ENCODE peak calls at places on chromosomes 3 and 15, in seven cellular contexts. One of them, this sample, is unnamed.
A peak's percentile ranks its signal among the peaks of the same experiment; 100 is the strongest.

GRCh38 chr15:58222698-58223097 is 84.5 kb downstream of the AQP9 start:
- DNase-seq in progenitor cell of endocrine pancreas: no peak
- DNase-seq in IMR-90: peak; percentile 37
- DNase-seq in astrocyte of the spinal cord: no peak
- DNase-seq in sigmoid colon: no peak
- DNase-seq in A549: no peak
- DNase-seq in Peyer's patch: no peak
- DNase-seq in this sample: no peak

GRCh38 chr3:31532587-31533168 is at the start of gene STT3B:
- DNase-seq in astrocyte of the spinal cord: no peak
- DNase-seq in sigmoid colon: peak; percentile 90
- DNase-seq in progenitor cell of endocrine pancreas: no peak
- DNase-seq in A549: peak; percentile 58
- DNase-seq in IMR-90: peak; percentile 75
- DNase-seq in Peyer's patch: peak; percentile 66
- DNase-seq in this sample: peak; percentile 96

GRCh38 chr3:31343075-31343474 is 189.7 kb upstream of the STT3B start:
- DNase-seq in Peyer's patch: no peak
- DNase-seq in IMR-90: no peak
- DNase-seq in sigmoid colon: no peak
- DNase-seq in A549: no peak
- DNase-seq in astrocyte of the spinal cord: peak; percentile 64
- DNase-seq in progenitor cell of endocrine pancreas: no peak
- DNase-seq in this sample: no peak

GRCh38 chr3:126432361-126432760 is 37.7 kb downstream of the CFAP100 start:
- DNase-seq in progenitor cell of endocrine pancreas: no peak
- DNase-seq in Peyer's patch: no peak
- DNase-seq in IMR-90: peak; percentile 53
- DNase-seq in astrocyte of the spinal cord: peak; percentile 7
- DNase-seq in sigmoid colon: no peak
- DNase-seq in A549: no peak
- DNase-seq in this sample: no peak

GRCh38 chr3:98812851-98813374 is 49.8 kb downstream of the ST3GAL6 start:
- DNase-seq in progenitor cell of endocrine pancreas: no peak
- DNase-seq in sigmoid colon: no peak
- DNase-seq in IMR-90: peak; percentile 50
- DNase-seq in A549: peak; percentile 45
- DNase-seq in Peyer's patch: no peak
- DNase-seq in astrocyte of the spinal cord: no peak
- DNase-seq in this sample: no peak

GRCh38 chr3:38116471-38117162 is 20.3 kb downstream of the ACAA1 start:
- DNase-seq in IMR-90: no peak
- DNase-seq in sigmoid colon: peak; percentile 52
- DNase-seq in A549: no peak
- DNase-seq in astrocyte of the spinal cord: no peak
- DNase-seq in progenitor cell of endocrine pancreas: no peak
- DNase-seq in Peyer's patch: no peak
- DNase-seq in this sample: peak; percentile 68

GRCh38 chr15:64472161-64472560 is 11.8 kb downstream of the ZNF609 start:
- DNase-seq in Peyer's patch: no peak
- DNase-seq in astrocyte of the spinal cord: no peak
- DNase-seq in IMR-90: no peak
- DNase-seq in progenitor cell of endocrine pancreas: no peak
- DNase-seq in A549: no peak
- DNase-seq in sigmoid colon: no peak
- DNase-seq in this sample: no peak

GRCh38 chr3:5607581-5607980 is 420.1 kb downstream of the EDEM1 start:
- DNase-seq in IMR-90: no peak
- DNase-seq in astrocyte of the spinal cord: no peak
- DNase-seq in sigmoid colon: no peak
- DNase-seq in A549: no peak
- DNase-seq in progenitor cell of endocrine pancreas: no peak
- DNase-seq in Peyer's patch: no peak
- DNase-seq in this sample: no peak

GRCh38 chr15:85504739-85505676 is 124.6 kb downstream of the AKAP13 start:
- DNase-seq in sigmoid colon: no peak
- DNase-seq in astrocyte of the spinal cord: peak; percentile 78
- DNase-seq in A549: peak; percentile 49
- DNase-seq in Peyer's patch: peak; percentile 50
- DNase-seq in progenitor cell of endocrine pancreas: no peak
- DNase-seq in IMR-90: peak; percentile 74
- DNase-seq in this sample: no peak

GRCh38 chr3:72549819-72550581 is 298.2 kb downstream of the SHQ1 start:
- DNase-seq in sigmoid colon: no peak
- DNase-seq in astrocyte of the spinal cord: no peak
- DNase-seq in progenitor cell of endocrine pancreas: no peak
- DNase-seq in Peyer's patch: no peak
- DNase-seq in A549: no peak
- DNase-seq in IMR-90: no peak
- DNase-seq in this sample: no peak

GRCh38 chr3:129205109-129205832 is 21.6 kb upstream of the CNBP start:
- DNase-seq in sigmoid colon: no peak
- DNase-seq in astrocyte of the spinal cord: no peak
- DNase-seq in IMR-90: no peak
- DNase-seq in A549: no peak
- DNase-seq in Peyer's patch: no peak
- DNase-seq in progenitor cell of endocrine pancreas: no peak
- DNase-seq in this sample: no peak

GRCh38 chr15:68364028-68364659 is 67.8 kb downstream of the ITGA11 start:
- DNase-seq in sigmoid colon: no peak
- DNase-seq in IMR-90: peak; percentile 43
- DNase-seq in astrocyte of the spinal cord: no peak
- DNase-seq in Peyer's patch: no peak
- DNase-seq in A549: no peak
- DNase-seq in progenitor cell of endocrine pancreas: no peak
- DNase-seq in this sample: no peak

GRCh38 chr15:34182942-34183341 is 27.0 kb downstream of the KATNBL1 start:
- DNase-seq in sigmoid colon: no peak
- DNase-seq in progenitor cell of endocrine pancreas: no peak
- DNase-seq in astrocyte of the spinal cord: no peak
- DNase-seq in A549: no peak
- DNase-seq in IMR-90: no peak
- DNase-seq in Peyer's patch: no peak
- DNase-seq in this sample: no peak

GRCh38 chr3:173395412-173396181 is 1.9 kb upstream of the NLGN1 start:
- DNase-seq in A549: no peak
- DNase-seq in sigmoid colon: peak; percentile 95
- DNase-seq in IMR-90: peak; percentile 74
- DNase-seq in astrocyte of the spinal cord: peak; percentile 92
- DNase-seq in Peyer's patch: no peak
- DNase-seq in progenitor cell of endocrine pancreas: peak; percentile 64
- DNase-seq in this sample: peak; percentile 95

GRCh38 chr3:164879201-164879600 is 199.1 kb downstream of the SI start:
- DNase-seq in IMR-90: no peak
- DNase-seq in sigmoid colon: no peak
- DNase-seq in A549: no peak
- DNase-seq in astrocyte of the spinal cord: no peak
- DNase-seq in Peyer's patch: no peak
- DNase-seq in progenitor cell of endocrine pancreas: no peak
- DNase-seq in this sample: no peak

GRCh38 chr3:58009026-58009748 is 965 bp downstream of the FLNB start:
- DNase-seq in A549: no peak
- DNase-seq in progenitor cell of endocrine pancreas: peak; percentile 26
- DNase-seq in astrocyte of the spinal cord: no peak
- DNase-seq in IMR-90: no peak
- DNase-seq in Peyer's patch: peak; percentile 27
- DNase-seq in sigmoid colon: peak; percentile 67
- DNase-seq in this sample: peak; percentile 81

GRCh38 chr3:128455786-128456748 is 10.6 kb downstream of the DNAJB8 start:
- DNase-seq in IMR-90: no peak
- DNase-seq in astrocyte of the spinal cord: no peak
- DNase-seq in sigmoid colon: no peak
- DNase-seq in A549: no peak
- DNase-seq in progenitor cell of endocrine pancreas: no peak
- DNase-seq in Peyer's patch: no peak
- DNase-seq in this sample: peak; percentile 46

GRCh38 chr3:54902286-54902685 is 25.6 kb downstream of the LRTM1 start:
- DNase-seq in progenitor cell of endocrine pancreas: no peak
- DNase-seq in astrocyte of the spinal cord: no peak
- DNase-seq in A549: no peak
- DNase-seq in sigmoid colon: no peak
- DNase-seq in Peyer's patch: no peak
- DNase-seq in IMR-90: no peak
- DNase-seq in this sample: no peak

GRCh38 chr3:16357698-16358097 is 92.7 kb downstream of the OXNAD1 start:
- DNase-seq in A549: no peak
- DNase-seq in Peyer's patch: no peak
- DNase-seq in sigmoid colon: no peak
- DNase-seq in IMR-90: no peak
- DNase-seq in astrocyte of the spinal cord: peak; percentile 29
- DNase-seq in progenitor cell of endocrine pancreas: no peak
- DNase-seq in this sample: no peak

GRCh38 chr15:25805006-25805405 is 58.1 kb downstream of the ATP10A start:
- DNase-seq in Peyer's patch: no peak
- DNase-seq in progenitor cell of endocrine pancreas: no peak
- DNase-seq in astrocyte of the spinal cord: no peak
- DNase-seq in sigmoid colon: no peak
- DNase-seq in IMR-90: no peak
- DNase-seq in A549: no peak
- DNase-seq in this sample: peak; percentile 21

GRCh38 chr3:121819236-121819635 is 15.6 kb downstream of the IQCB1 start:
- DNase-seq in sigmoid colon: no peak
- DNase-seq in progenitor cell of endocrine pancreas: no peak
- DNase-seq in A549: no peak
- DNase-seq in astrocyte of the spinal cord: no peak
- DNase-seq in Peyer's patch: no peak
- DNase-seq in IMR-90: no peak
- DNase-seq in this sample: no peak

GRCh38 chr3:118110196-118110595 is 924.5 kb downstream of the IGSF11 start:
- DNase-seq in IMR-90: peak; percentile 19
- DNase-seq in progenitor cell of endocrine pancreas: no peak
- DNase-seq in astrocyte of the spinal cord: no peak
- DNase-seq in A549: no peak
- DNase-seq in Peyer's patch: no peak
- DNase-seq in sigmoid colon: no peak
- DNase-seq in this sample: no peak

GRCh38 chr3:147653309-147653923 is 244.3 kb downstream of the ZIC1 start:
- DNase-seq in IMR-90: no peak
- DNase-seq in progenitor cell of endocrine pancreas: no peak
- DNase-seq in astrocyte of the spinal cord: peak; percentile 17
- DNase-seq in Peyer's patch: no peak
- DNase-seq in A549: no peak
- DNase-seq in sigmoid colon: no peak
- DNase-seq in this sample: no peak

DNA sequence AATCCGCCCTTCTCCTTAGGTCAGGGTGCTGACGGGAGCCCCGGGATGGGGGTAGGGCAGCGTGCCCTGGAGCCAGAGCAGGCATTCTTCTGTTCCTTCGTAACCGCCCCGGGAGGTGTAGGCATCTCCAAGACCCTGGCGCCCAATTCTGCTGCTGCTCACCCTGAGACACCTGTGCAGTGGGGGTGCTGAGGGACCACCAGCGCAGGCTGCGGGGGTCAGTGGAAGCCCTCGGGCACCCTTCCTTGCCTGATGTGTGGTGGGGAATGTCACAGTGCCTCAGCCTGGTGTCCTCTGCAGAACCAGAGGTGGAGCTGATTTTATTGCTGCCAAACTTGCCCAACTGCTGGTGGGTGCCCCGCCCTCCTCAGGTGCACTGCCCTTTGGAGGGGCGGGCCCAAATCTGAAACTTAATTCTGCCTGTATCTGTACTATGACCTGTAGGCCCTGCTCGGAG is 7.3 kb downstream of the CSK start:
- DNase-seq in Peyer's patch: peak; percentile 83
- DNase-seq in sigmoid colon: peak; percentile 61
- DNase-seq in astrocyte of the spinal cord: no peak
- DNase-seq in IMR-90: no peak
- DNase-seq in progenitor cell of endocrine pancreas: no peak
- DNase-seq in A549: no peak
- DNase-seq in this sample: no peak
- TF ChIP-seq CTCF in Peyer's patch: no peak
- TF ChIP-seq CTCF in sigmoid colon: no peak
- TF ChIP-seq CTCF in astrocyte of the spinal cord: no peak
- TF ChIP-seq CTCF in IMR-90: no peak
- TF ChIP-seq CTCF in progenitor cell of endocrine pancreas: no peak
- TF ChIP-seq CTCF in A549: no peak
- TF ChIP-seq CTCF in this sample: no peak

GRCh38 chr15:100350434-100351226 is 8.9 kb upstream of the ADAMTS17 start:
- DNase-seq in sigmoid colon: no peak
- DNase-seq in IMR-90: peak; percentile 55
- DNase-seq in Peyer's patch: no peak
- DNase-seq in A549: peak; percentile 36
- DNase-seq in progenitor cell of endocrine pancreas: no peak
- DNase-seq in astrocyte of the spinal cord: peak; percentile 52
- DNase-seq in this sample: no peak
- TF ChIP-seq CTCF in sigmoid colon: peak; percentile 29
- TF ChIP-seq CTCF in IMR-90: no peak
- TF ChIP-seq CTCF in Peyer's patch: no peak
- TF ChIP-seq CTCF in A549: no peak
- TF ChIP-seq CTCF in progenitor cell of endocrine pancreas: no peak
- TF ChIP-seq CTCF in astrocyte of the spinal cord: no peak
- TF ChIP-seq CTCF in this sample: no peak

GRCh38 chr15:66498501-66499386 is 1.2 kb upstream of the SNAPC5 start:
- DNase-seq in IMR-90: peak; percentile 51
- DNase-seq in progenitor cell of endocrine pancreas: no peak
- DNase-seq in sigmoid colon: no peak
- DNase-seq in Peyer's patch: no peak
- DNase-seq in astrocyte of the spinal cord: peak; percentile 42
- DNase-seq in A549: no peak
- DNase-seq in this sample: no peak
- TF ChIP-seq CTCF in IMR-90: peak; percentile 48
- TF ChIP-seq CTCF in progenitor cell of endocrine pancreas: peak; percentile 53
- TF ChIP-seq CTCF in sigmoid colon: no peak
- TF ChIP-seq CTCF in Peyer's patch: no peak
- TF ChIP-seq CTCF in astrocyte of the spinal cord: peak; percentile 23
- TF ChIP-seq CTCF in A549: peak; percentile 55
- TF ChIP-seq CTCF in this sample: peak; percentile 32

GRCh38 chr3:161413127-161413854 is 42.0 kb upstream of the SPTSSB start:
- DNase-seq in IMR-90: peak; percentile 34
- DNase-seq in A549: no peak
- DNase-seq in astrocyte of the spinal cord: peak; percentile 83
- DNase-seq in Peyer's patch: no peak
- DNase-seq in progenitor cell of endocrine pancreas: no peak
- DNase-seq in sigmoid colon: no peak
- DNase-seq in this sample: no peak

GRCh38 chr3:161415506-161416231 is 44.4 kb upstream of the SPTSSB start:
- DNase-seq in Peyer's patch: no peak
- DNase-seq in sigmoid colon: no peak
- DNase-seq in A549: no peak
- DNase-seq in IMR-90: peak; percentile 85
- DNase-seq in progenitor cell of endocrine pancreas: no peak
- DNase-seq in astrocyte of the spinal cord: peak; percentile 94
- DNase-seq in this sample: no peak

GRCh38 chr3:161414907-161415306 is 43.6 kb upstream of the SPTSSB start:
- DNase-seq in progenitor cell of endocrine pancreas: no peak
- DNase-seq in astrocyte of the spinal cord: no peak
- DNase-seq in Peyer's patch: no peak
- DNase-seq in A549: no peak
- DNase-seq in sigmoid colon: no peak
- DNase-seq in IMR-90: no peak
- DNase-seq in this sample: no peak

GRCh38 chr3:161412117-161412516 is 40.8 kb upstream of the SPTSSB start:
- DNase-seq in astrocyte of the spinal cord: no peak
- DNase-seq in A549: no peak
- DNase-seq in Peyer's patch: no peak
- DNase-seq in IMR-90: no peak
- DNase-seq in sigmoid colon: no peak
- DNase-seq in progenitor cell of endocrine pancreas: no peak
- DNase-seq in this sample: no peak

DNA sequence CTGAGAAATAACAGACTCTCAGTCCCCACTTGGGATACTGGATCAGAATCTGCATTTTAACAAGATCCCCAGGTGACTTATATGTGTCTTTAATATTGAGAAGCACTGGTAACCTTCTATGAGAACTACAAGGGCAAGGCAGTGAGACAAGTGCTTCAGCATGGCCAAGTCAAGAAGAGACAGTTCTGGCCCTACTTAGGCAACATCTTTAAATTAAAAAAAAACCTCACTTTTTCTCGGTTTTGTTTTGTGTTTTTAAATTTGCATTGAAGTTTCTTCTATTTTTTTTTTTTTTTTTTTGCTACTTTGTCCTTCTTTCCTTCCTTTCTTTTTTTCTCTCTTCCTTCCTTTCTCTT is 42.5 kb upstream of the SPTSSB start:
- DNase-seq in A549: no peak
- DNase-seq in astrocyte of the spinal cord: no peak
- DNase-seq in IMR-90: no peak
- DNase-seq in Peyer's patch: no peak
- DNase-seq in progenitor cell of endocrine pancreas: no peak
- DNase-seq in sigmoid colon: no peak
- DNase-seq in this sample: no peak
- TF ChIP-seq CTCF in A549: no peak
- TF ChIP-seq CTCF in astrocyte of the spinal cord: no peak
- TF ChIP-seq CTCF in IMR-90: no peak
- TF ChIP-seq CTCF in Peyer's patch: no peak
- TF ChIP-seq CTCF in progenitor cell of endocrine pancreas: no peak
- TF ChIP-seq CTCF in sigmoid colon: no peak
- TF ChIP-seq CTCF in this sample: no peak

This sample was measured in kidney.